ENCODE peak calls at places on chromosome 21, in four cellular contexts. X is left cardiac atrium, H is fibroblast of lung, K is GM12865. V is an unnamed sample.

GRCh38 chr21:34131586-34131985 is 58.2 kb downstream of the MRPS6 start:
- DNase-seq in H (no peak), K (no peak), X (no peak), V (no peak)

GRCh38 chr21:36785615-36786014 is 86.7 kb downstream of the SIM2 start:
- DNase-seq in H (no peak), X (no peak), K (no peak), V (no peak)

GRCh38 chr21:16496594-16496993 is 766.8 kb downstream of the USP25 start:
- DNase-seq in X (no peak), H (no peak), K (no peak), V (no peak)

GRCh38 chr21:44370027-44370735 is 16.8 kb downstream of the TRPM2 start:
- DNase-seq in K (no peak), X (no peak), H (peak), V (peak)

GRCh38 chr21:29267666-29268065 is 31.1 kb upstream of the BACH1 start:
- DNase-seq in H (no peak), K (no peak), X (no peak), V (no peak)

GRCh38 chr21:31446206-31446900 is 102.3 kb upstream of the TIAM1 start:
- DNase-seq in K (no peak), X (no peak), H (no peak), V (no peak)

GRCh38 chr21:18603246-18603645 is 199.7 kb upstream of the TMPRSS15 start:
- DNase-seq in K (no peak), H (no peak), X (no peak), V (no peak)

GRCh38 chr21:33231526-33231925 is 1.8 kb downstream of the IFNAR2 start:
- DNase-seq in K (peak), H (no peak), X (no peak), V (no peak)

GRCh38 chr21:45376459-45377324 is 28.3 kb upstream of the COL18A1 start:
- DNase-seq in K (no peak), H (no peak), X (no peak), V (no peak)

GRCh38 chr21:44353200-44353970 is at the start of gene TRPM2:
- DNase-seq in X (no peak), H (peak), K (peak), V (no peak)

GRCh38 chr21:30348506-30348905 is at the start of gene KRTAP23-1:
- DNase-seq in H (no peak), K (peak), X (no peak), V (no peak)

GRCh38 chr21:39845581-39846130 is 21.6 kb upstream of the PCP4 start:
- DNase-seq in X (no peak), H (no peak), K (no peak), V (no peak)

GRCh38 chr21:30831194-30831765 is 1.7 kb upstream of the KRTAP7-1 start:
- DNase-seq in K (peak), H (no peak), X (no peak), V (peak)

GRCh38 chr21:25934771-25935224 is 200.0 kb downstream of the GABPA start:
- DNase-seq in X (peak), H (peak), K (peak), V (peak)